ENCODE peak calls at places on chromosomes 12 and 14, in four cellular contexts. One of them, this sample, is unnamed. For H3K4me1, the result is how much of the 10 kb centered on the place peaks cover.

GRCh38 chr12:108875682-108876361 is 4.1 kb upstream of the DAO start:
- DNase-seq in IMR-90: no peak
- DNase-seq in H1: no peak
- DNase-seq in H9: no peak
- DNase-seq in this sample: no peak

GRCh38 chr12:51379571-51379970 is 11.6 kb downstream of the GALNT6 start:
- DNase-seq in H9: no peak
- DNase-seq in IMR-90: no peak
- DNase-seq in H1: no peak
- DNase-seq in this sample: no peak

GRCh38 chr14:102182190-102182589 is 42.5 kb downstream of the WDR20 start:
- DNase-seq in H1: no peak
- DNase-seq in H9: no peak
- DNase-seq in IMR-90: peak
- DNase-seq in this sample: no peak

GRCh38 chr12:132219323-132219722 is 75.1 kb downstream of the NOC4L start:
- DNase-seq in IMR-90: no peak
- DNase-seq in H9: no peak
- DNase-seq in H1: no peak
- DNase-seq in this sample: no peak

GRCh38 chr12:98344630-98345029 is 170.8 kb upstream of the TMPO start:
- DNase-seq in H1: no peak
- DNase-seq in IMR-90: no peak
- DNase-seq in H9: no peak
- DNase-seq in this sample: no peak

GRCh38 chr12:131454418-131455217 is 256.3 kb upstream of the SFSWAP start:
- DNase-seq in IMR-90: no peak
- DNase-seq in H1: peak
- DNase-seq in H9: peak
- DNase-seq in this sample: peak

GRCh38 chr14:65850429-65851145 is 438.1 kb downstream of the FUT8 start:
- DNase-seq in IMR-90: no peak
- DNase-seq in H1: no peak
- DNase-seq in H9: no peak
- DNase-seq in this sample: no peak

GRCh38 chr12:46743471-46743870 is 82.3 kb downstream of the SLC38A4 start:
- DNase-seq in H1: no peak
- DNase-seq in H9: no peak
- DNase-seq in IMR-90: no peak
- DNase-seq in this sample: no peak

GRCh38 chr14:68148276-68148675 is 328.7 kb downstream of the RAD51B start:
- DNase-seq in H1: no peak
- DNase-seq in IMR-90: peak
- DNase-seq in H9: no peak
- DNase-seq in this sample: no peak

GRCh38 chr12:11797993-11798720 is 148.7 kb downstream of the ETV6 start:
- DNase-seq in IMR-90: no peak
- DNase-seq in H9: no peak
- DNase-seq in H1: no peak
- DNase-seq in this sample: no peak

GRCh38 chr14:60357551-60357930 is 108.5 kb downstream of the PPM1A start:
- DNase-seq in H9: no peak
- DNase-seq in H1: no peak
- DNase-seq in IMR-90: no peak
- DNase-seq in this sample: peak

GRCh38 chr14:52279405-52279804 is 11.9 kb downstream of the PTGDR start:
- DNase-seq in H1: no peak
- DNase-seq in H9: no peak
- DNase-seq in IMR-90: peak
- DNase-seq in this sample: peak

GRCh38 chr14:71181215-71182003 is 274.1 kb downstream of the PCNX1 start:
- DNase-seq in IMR-90: no peak
- DNase-seq in H1: no peak
- DNase-seq in H9: no peak
- DNase-seq in this sample: no peak

GRCh38 chr12:57844725-57845477 is 1.6 kb downstream of the CTDSP2 start:
- DNase-seq in H1: no peak
- DNase-seq in IMR-90: peak
- DNase-seq in H9: peak
- DNase-seq in this sample: peak

GRCh38 chr14:91327661-91328312 is 83.3 kb upstream of the GPR68 start:
- DNase-seq in H9: no peak
- DNase-seq in IMR-90: no peak
- DNase-seq in H1: no peak
- DNase-seq in this sample: no peak

GRCh38 chr12:75641031-75641780 is 129.8 kb upstream of the KRR1 start:
- DNase-seq in IMR-90: peak
- DNase-seq in H9: no peak
- DNase-seq in H1: no peak
- DNase-seq in this sample: peak

GRCh38 chr14:103385994-103386491 is 828 bp downstream of the MARK3 start:
- DNase-seq in H9: no peak
- DNase-seq in IMR-90: peak
- DNase-seq in H1: no peak
- DNase-seq in this sample: peak
- H3K56ac ChIP-seq in H9: no peak
- H3K56ac ChIP-seq in IMR-90: peak
- H3K56ac ChIP-seq in H1: no peak
- H3K56ac ChIP-seq in this sample: peak

GRCh38 chr12:19992311-19992710 is 376.0 kb upstream of the PDE3A start:
- DNase-seq in IMR-90: no peak
- DNase-seq in H1: no peak
- DNase-seq in H9: no peak
- DNase-seq in this sample: no peak
- H3K4me1 ChIP-seq in IMR-90: under half
- H3K4me1 ChIP-seq in H1: under half
- H3K4me1 ChIP-seq in H9: under half
- H3K4me1 ChIP-seq in this sample: under half

DNA sequence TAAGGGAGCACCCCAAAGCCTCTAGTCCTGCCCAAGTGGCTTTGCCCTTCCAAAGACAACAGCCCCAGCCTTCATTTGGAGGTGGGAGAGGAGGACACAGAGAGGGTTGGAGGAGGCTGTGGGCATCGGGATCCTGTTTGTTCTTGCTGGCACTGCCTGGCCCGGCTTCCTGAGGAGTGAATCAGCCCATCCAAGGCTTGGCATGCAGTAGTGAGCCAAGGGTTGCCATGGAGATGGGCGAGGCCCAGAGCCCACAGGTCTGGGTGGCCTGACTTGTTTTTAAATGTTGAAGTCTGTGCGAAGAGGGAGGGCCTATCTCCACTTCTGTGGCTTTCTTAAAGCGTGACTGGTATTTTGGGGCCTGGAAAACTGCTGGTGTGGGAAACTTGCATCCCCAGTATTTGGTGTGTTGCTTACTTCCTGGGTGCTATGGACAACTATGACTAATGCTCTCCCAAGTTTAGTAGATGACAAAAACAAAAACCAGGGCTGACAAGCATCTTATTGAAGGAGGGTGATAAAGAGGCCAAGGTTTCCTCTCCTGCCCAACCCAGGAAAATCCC is 15.8 kb downstream of the CD9 start:
- DNase-seq in H9: peak
- DNase-seq in IMR-90: peak
- DNase-seq in H1: no peak
- DNase-seq in this sample: peak
- H3K4ac ChIP-seq in H9: peak
- H3K4ac ChIP-seq in IMR-90: peak
- H3K4ac ChIP-seq in H1: peak
- H3K4ac ChIP-seq in this sample: peak

DNA sequence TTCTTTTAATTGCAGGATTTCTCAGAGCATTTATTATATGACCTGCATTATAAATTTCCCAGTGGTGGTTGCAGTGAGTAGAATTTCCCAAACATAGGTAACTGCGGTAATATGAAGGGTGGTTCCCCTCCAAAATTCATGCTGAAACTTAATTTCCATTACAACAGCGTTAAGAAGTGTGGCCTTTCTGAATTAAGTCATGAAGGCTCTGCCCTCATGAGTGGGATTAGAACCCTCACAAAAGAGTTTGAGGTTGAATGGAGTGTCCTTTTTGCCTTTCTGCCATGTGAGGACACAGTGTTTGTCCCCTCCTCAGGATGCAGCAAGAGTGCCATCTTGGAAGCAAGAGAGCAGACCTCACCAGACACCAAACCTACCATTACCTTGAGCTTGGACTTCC is 233.6 kb downstream of the KTN1 start:
- DNase-seq in H1: no peak
- DNase-seq in IMR-90: no peak
- DNase-seq in H9: no peak
- DNase-seq in this sample: no peak
- H3K56ac ChIP-seq in H1: no peak
- H3K56ac ChIP-seq in IMR-90: no peak
- H3K56ac ChIP-seq in H9: no peak
- H3K56ac ChIP-seq in this sample: no peak

GRCh38 chr12:122977655-122978392 is 2.7 kb upstream of the ARL6IP4 start:
- DNase-seq in IMR-90: no peak
- DNase-seq in H9: no peak
- DNase-seq in H1: no peak
- DNase-seq in this sample: no peak
- H3K4me1 ChIP-seq in IMR-90: under half
- H3K4me1 ChIP-seq in H9: under half
- H3K4me1 ChIP-seq in H1: under half
- H3K4me1 ChIP-seq in this sample: under half

GRCh38 chr12:56160160-56160763 is 2.1 kb downstream of the MYL6 start:
- DNase-seq in H9: no peak
- DNase-seq in H1: no peak
- DNase-seq in IMR-90: peak
- DNase-seq in this sample: peak
- H3K4ac ChIP-seq in H9: no peak
- H3K4ac ChIP-seq in H1: no peak
- H3K4ac ChIP-seq in IMR-90: peak
- H3K4ac ChIP-seq in this sample: no peak

DNA sequence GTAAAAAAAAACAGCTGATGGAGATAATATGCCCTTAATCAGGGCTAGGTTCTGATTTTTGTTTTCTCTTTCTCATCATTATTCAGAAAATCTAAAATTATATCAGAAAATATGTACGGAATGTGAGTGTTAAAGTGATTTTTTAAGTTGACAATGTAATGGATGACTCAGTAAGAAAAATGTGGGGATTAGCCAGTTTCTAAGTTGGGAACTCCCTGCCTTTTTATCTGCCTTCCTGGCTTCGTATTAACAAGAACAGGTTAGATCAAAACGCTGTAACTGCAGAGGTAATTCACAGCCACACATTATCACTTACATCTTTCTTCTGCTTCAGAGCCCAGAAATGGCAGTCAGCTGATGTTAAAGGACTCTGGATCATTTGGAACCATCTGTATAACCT is 135.9 kb upstream of the SLC16A7 start:
- DNase-seq in H1: no peak
- DNase-seq in H9: no peak
- DNase-seq in IMR-90: peak
- DNase-seq in this sample: peak
- H3K56ac ChIP-seq in H1: no peak
- H3K56ac ChIP-seq in H9: no peak
- H3K56ac ChIP-seq in IMR-90: no peak
- H3K56ac ChIP-seq in this sample: no peak

DNA sequence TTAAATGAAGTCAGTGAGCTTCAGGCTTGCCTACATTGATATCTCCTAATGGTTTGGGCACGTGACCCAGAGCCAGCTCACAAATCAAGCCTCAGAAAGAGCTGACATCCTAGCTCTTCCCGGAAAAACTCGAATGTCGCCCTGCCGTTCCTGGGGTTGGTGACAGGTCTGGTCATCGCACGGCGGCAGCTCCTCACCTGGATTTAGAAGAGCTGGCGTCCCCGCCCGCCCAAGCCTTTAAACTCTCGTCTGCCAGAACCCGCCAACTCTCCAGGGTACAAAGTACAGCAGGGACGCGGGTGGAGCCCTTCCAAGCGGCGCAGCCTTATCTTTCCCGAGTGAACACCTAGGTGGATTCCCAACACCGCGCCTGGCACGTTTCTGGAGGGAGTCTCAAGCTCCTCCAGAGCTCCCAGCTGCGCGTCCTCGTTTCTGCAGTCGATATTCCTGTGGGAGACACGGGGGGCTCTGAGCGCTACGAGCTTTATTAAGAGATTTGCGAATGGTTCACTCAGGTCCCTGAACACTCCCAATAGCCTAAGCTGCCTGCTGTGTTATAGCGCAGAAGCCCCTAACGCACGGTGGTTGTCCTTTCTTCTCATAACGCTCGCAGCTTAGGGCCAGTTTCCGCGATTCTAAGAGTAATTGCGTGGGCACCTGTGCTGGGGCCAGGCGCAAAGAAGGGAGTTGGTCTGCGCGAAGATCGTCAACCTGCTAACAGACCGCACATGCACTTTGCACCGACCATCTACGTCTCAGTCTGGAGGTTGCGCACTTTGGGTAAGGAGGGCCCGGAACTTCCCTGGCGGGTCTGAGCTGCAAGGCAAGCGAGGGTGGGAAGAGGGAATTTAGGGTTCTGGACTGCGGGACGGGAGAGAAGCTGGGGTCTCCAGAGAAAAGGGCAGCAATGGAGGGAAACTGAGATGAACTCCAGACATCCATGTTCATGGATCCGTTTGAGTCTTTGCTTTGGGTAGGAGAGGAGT is at the start of gene SSTR1:
- DNase-seq in H1: peak
- DNase-seq in IMR-90: no peak
- DNase-seq in H9: peak
- DNase-seq in this sample: no peak
- H3K4me1 ChIP-seq in H1: under half
- H3K4me1 ChIP-seq in IMR-90: under half
- H3K4me1 ChIP-seq in H9: under half
- H3K4me1 ChIP-seq in this sample: under half

GRCh38 chr12:45726594-45727300 is 2.8 kb upstream of the ARID2 start:
- DNase-seq in H1: peak
- DNase-seq in H9: peak
- DNase-seq in IMR-90: peak
- DNase-seq in this sample: peak

GRCh38 chr12:45728625-45729232 is 777 bp upstream of the ARID2 start:
- DNase-seq in H9: peak
- DNase-seq in H1: peak
- DNase-seq in IMR-90: peak
- DNase-seq in this sample: peak

GRCh38 chr12:45725631-45726593 is 3.6 kb upstream of the ARID2 start:
- DNase-seq in IMR-90: peak
- DNase-seq in H9: no peak
- DNase-seq in H1: no peak
- DNase-seq in this sample: peak

GRCh38 chr12:45727994-45728624 is 1.4 kb upstream of the ARID2 start:
- DNase-seq in H1: no peak
- DNase-seq in IMR-90: peak
- DNase-seq in H9: no peak
- DNase-seq in this sample: no peak

GRCh38 chr12:45727301-45727993 is 2.1 kb upstream of the ARID2 start:
- DNase-seq in IMR-90: peak
- DNase-seq in H1: peak
- DNase-seq in H9: peak
- DNase-seq in this sample: peak
- H3K4ac ChIP-seq in IMR-90: peak
- H3K4ac ChIP-seq in H1: peak
- H3K4ac ChIP-seq in H9: no peak
- H3K4ac ChIP-seq in this sample: peak

This sample was measured in mesendoderm.